ENCODE peak calls at places on chromosomes 1 and 21, in seven cellular contexts. One of them, this sample, is unnamed.

GRCh38 chr1:26848947-26849774 is 13.8 kb upstream of the SFN start:
- DNase-seq in CD8-positive, alpha-beta T cell: no peak
- DNase-seq in GM23248: peak; percentile 98
- DNase-seq in uterus: peak; percentile 70
- DNase-seq in OCI-LY7: no peak
- DNase-seq in heart right ventricle: no peak
- DNase-seq in brain microvascular endothelial cell: peak; percentile 63
- DNase-seq in this sample: no peak

GRCh38 chr1:109559995-109560394 is 11.6 kb downstream of the GNAI3 start:
- DNase-seq in CD8-positive, alpha-beta T cell: no peak
- DNase-seq in GM23248: no peak
- DNase-seq in uterus: no peak
- DNase-seq in OCI-LY7: no peak
- DNase-seq in heart right ventricle: no peak
- DNase-seq in brain microvascular endothelial cell: no peak
- DNase-seq in this sample: no peak

GRCh38 chr21:45699966-45700365 is 56.4 kb downstream of the PCBP3 start:
- DNase-seq in CD8-positive, alpha-beta T cell: no peak
- DNase-seq in GM23248: peak; percentile 52
- DNase-seq in uterus: no peak
- DNase-seq in OCI-LY7: no peak
- DNase-seq in heart right ventricle: no peak
- DNase-seq in brain microvascular endothelial cell: no peak
- DNase-seq in this sample: no peak

GRCh38 chr1:226631229-226632000 is 82.9 kb downstream of the STUM start:
- DNase-seq in CD8-positive, alpha-beta T cell: no peak
- DNase-seq in GM23248: no peak
- DNase-seq in uterus: peak; percentile 15
- DNase-seq in OCI-LY7: no peak
- DNase-seq in heart right ventricle: no peak
- DNase-seq in brain microvascular endothelial cell: no peak
- DNase-seq in this sample: no peak

GRCh38 chr1:161921990-161922389 is 101.7 kb downstream of the OLFML2B start:
- DNase-seq in CD8-positive, alpha-beta T cell: no peak
- DNase-seq in GM23248: peak; percentile 83
- DNase-seq in uterus: no peak
- DNase-seq in OCI-LY7: no peak
- DNase-seq in heart right ventricle: no peak
- DNase-seq in brain microvascular endothelial cell: peak; percentile 39
- DNase-seq in this sample: no peak

GRCh38 chr1:156622581-156623297 is 3.5 kb downstream of the HAPLN2 start:
- DNase-seq in CD8-positive, alpha-beta T cell: no peak
- DNase-seq in GM23248: no peak
- DNase-seq in uterus: no peak
- DNase-seq in OCI-LY7: no peak
- DNase-seq in heart right ventricle: no peak
- DNase-seq in brain microvascular endothelial cell: no peak
- DNase-seq in this sample: no peak

GRCh38 chr1:34479731-34480130 is 275.1 kb upstream of the GJB5 start:
- DNase-seq in CD8-positive, alpha-beta T cell: no peak
- DNase-seq in GM23248: no peak
- DNase-seq in uterus: no peak
- DNase-seq in OCI-LY7: no peak
- DNase-seq in heart right ventricle: no peak
- DNase-seq in brain microvascular endothelial cell: no peak
- DNase-seq in this sample: no peak

GRCh38 chr21:41170442-41170841 is 2.5 kb downstream of the BACE2 start:
- DNase-seq in CD8-positive, alpha-beta T cell: no peak
- DNase-seq in GM23248: peak; percentile 60
- DNase-seq in uterus: peak; percentile 24
- DNase-seq in OCI-LY7: peak; percentile 22
- DNase-seq in heart right ventricle: peak; percentile 32
- DNase-seq in brain microvascular endothelial cell: no peak
- DNase-seq in this sample: no peak

GRCh38 chr21:18725653-18726052 is 322.1 kb upstream of the TMPRSS15 start:
- DNase-seq in CD8-positive, alpha-beta T cell: no peak
- DNase-seq in GM23248: no peak
- DNase-seq in uterus: no peak
- DNase-seq in OCI-LY7: no peak
- DNase-seq in heart right ventricle: no peak
- DNase-seq in brain microvascular endothelial cell: no peak
- DNase-seq in this sample: no peak

GRCh38 chr21:36388835-36389234 is 3.6 kb downstream of the CHAF1B start:
- DNase-seq in CD8-positive, alpha-beta T cell: no peak
- DNase-seq in GM23248: peak; percentile 35
- DNase-seq in uterus: no peak
- DNase-seq in OCI-LY7: no peak
- DNase-seq in heart right ventricle: no peak
- DNase-seq in brain microvascular endothelial cell: peak; percentile 33
- DNase-seq in this sample: no peak

GRCh38 chr1:157773723-157774350 is 3.1 kb downstream of the FCRL2 start:
- DNase-seq in CD8-positive, alpha-beta T cell: no peak
- DNase-seq in GM23248: no peak
- DNase-seq in uterus: no peak
- DNase-seq in OCI-LY7: peak; percentile 88
- DNase-seq in heart right ventricle: no peak
- DNase-seq in brain microvascular endothelial cell: no peak
- DNase-seq in this sample: no peak

GRCh38 chr1:63634471-63634870 is 41.3 kb downstream of the PGM1 start:
- DNase-seq in CD8-positive, alpha-beta T cell: no peak
- DNase-seq in GM23248: no peak
- DNase-seq in uterus: no peak
- DNase-seq in OCI-LY7: no peak
- DNase-seq in heart right ventricle: no peak
- DNase-seq in brain microvascular endothelial cell: no peak
- DNase-seq in this sample: no peak

GRCh38 chr1:209672705-209673630 is 2.2 kb upstream of the G0S2 start:
- DNase-seq in CD8-positive, alpha-beta T cell: no peak
- DNase-seq in GM23248: peak; percentile 26
- DNase-seq in uterus: no peak
- DNase-seq in OCI-LY7: no peak
- DNase-seq in heart right ventricle: no peak
- DNase-seq in brain microvascular endothelial cell: no peak
- DNase-seq in this sample: no peak

GRCh38 chr1:181347495-181348390 is 135.6 kb upstream of the CACNA1E start:
- DNase-seq in CD8-positive, alpha-beta T cell: no peak
- DNase-seq in GM23248: no peak
- DNase-seq in uterus: no peak
- DNase-seq in OCI-LY7: no peak
- DNase-seq in heart right ventricle: no peak
- DNase-seq in brain microvascular endothelial cell: no peak
- DNase-seq in this sample: no peak

GRCh38 chr1:183882328-183883167 is 77.6 kb downstream of the RGL1 start:
- DNase-seq in CD8-positive, alpha-beta T cell: no peak
- DNase-seq in GM23248: no peak
- DNase-seq in uterus: no peak
- DNase-seq in OCI-LY7: no peak
- DNase-seq in heart right ventricle: no peak
- DNase-seq in brain microvascular endothelial cell: no peak
- DNase-seq in this sample: no peak

GRCh38 chr1:179706339-179706941 is 36.7 kb upstream of the FAM163A start:
- DNase-seq in CD8-positive, alpha-beta T cell: peak; percentile 29
- DNase-seq in GM23248: peak; percentile 70
- DNase-seq in uterus: peak; percentile 36
- DNase-seq in OCI-LY7: peak; percentile 70
- DNase-seq in heart right ventricle: peak; percentile 70
- DNase-seq in brain microvascular endothelial cell: peak; percentile 37
- DNase-seq in this sample: peak; percentile 9

GRCh38 chr1:18580676-18581419 is 49.8 kb upstream of the PAX7 start:
- DNase-seq in CD8-positive, alpha-beta T cell: no peak
- DNase-seq in GM23248: no peak
- DNase-seq in uterus: no peak
- DNase-seq in OCI-LY7: no peak
- DNase-seq in heart right ventricle: no peak
- DNase-seq in brain microvascular endothelial cell: no peak
- DNase-seq in this sample: no peak

GRCh38 chr1:1318131-1318652 is 6.3 kb downstream of the INTS11 start:
- DNase-seq in CD8-positive, alpha-beta T cell: no peak
- DNase-seq in GM23248: peak; percentile 96
- DNase-seq in uterus: peak; percentile 95
- DNase-seq in OCI-LY7: no peak
- DNase-seq in heart right ventricle: peak; percentile 70
- DNase-seq in brain microvascular endothelial cell: peak; percentile 95
- DNase-seq in this sample: peak; percentile 93

DNA sequence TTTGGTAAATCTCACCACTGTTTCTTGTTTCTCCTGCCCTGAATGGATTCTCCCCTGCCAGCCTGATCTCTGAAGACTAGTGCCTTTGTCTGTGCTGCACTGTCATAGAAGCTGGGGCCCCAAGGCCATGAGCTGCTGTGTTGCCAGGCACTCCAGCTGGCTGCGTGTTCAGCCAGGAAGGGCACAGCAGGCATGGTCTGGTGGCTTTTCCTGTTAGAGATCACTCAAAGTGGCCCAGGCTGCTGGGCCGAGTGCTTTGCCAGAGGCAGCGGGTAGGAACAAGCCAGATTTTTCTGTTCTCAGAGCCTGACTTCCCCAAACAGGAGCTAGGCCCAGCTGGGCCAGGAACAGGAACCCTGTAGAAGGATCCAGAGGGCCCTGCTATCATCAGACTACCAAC is 5.2 kb downstream of the ADPRS start:
- DNase-seq in CD8-positive, alpha-beta T cell: no peak
- DNase-seq in GM23248: no peak
- DNase-seq in uterus: peak; percentile 11
- DNase-seq in OCI-LY7: no peak
- DNase-seq in heart right ventricle: no peak
- DNase-seq in brain microvascular endothelial cell: no peak
- DNase-seq in this sample: no peak
- H3K36me3 ChIP-seq in CD8-positive, alpha-beta T cell: peaks cover 40% of the 10 kb centered on the region
- H3K36me3 ChIP-seq in GM23248: peaks cover 20% of the 10 kb centered on the region
- H3K36me3 ChIP-seq in uterus: no peaks in the 10 kb centered on the region
- H3K36me3 ChIP-seq in OCI-LY7: peaks cover 54% of the 10 kb centered on the region
- H3K36me3 ChIP-seq in heart right ventricle: peaks cover 12% of the 10 kb centered on the region
- H3K36me3 ChIP-seq in brain microvascular endothelial cell: peaks cover 44% of the 10 kb centered on the region
- H3K36me3 ChIP-seq in this sample: peaks cover 51% of the 10 kb centered on the region

GRCh38 chr1:220121791-220122530 is 28.0 kb downstream of the IARS2 start:
- DNase-seq in CD8-positive, alpha-beta T cell: no peak
- DNase-seq in GM23248: no peak
- DNase-seq in uterus: no peak
- DNase-seq in OCI-LY7: no peak
- DNase-seq in heart right ventricle: no peak
- DNase-seq in brain microvascular endothelial cell: no peak
- DNase-seq in this sample: no peak

GRCh38 chr1:220127076-220127475 is 33.1 kb downstream of the IARS2 start:
- DNase-seq in CD8-positive, alpha-beta T cell: no peak
- DNase-seq in GM23248: no peak
- DNase-seq in uterus: no peak
- DNase-seq in OCI-LY7: no peak
- DNase-seq in heart right ventricle: no peak
- DNase-seq in brain microvascular endothelial cell: no peak
- DNase-seq in this sample: no peak

GRCh38 chr1:220123889-220124288 is 30.0 kb downstream of the IARS2 start:
- DNase-seq in CD8-positive, alpha-beta T cell: no peak
- DNase-seq in GM23248: peak; percentile 17
- DNase-seq in uterus: no peak
- DNase-seq in OCI-LY7: peak; percentile 22
- DNase-seq in heart right ventricle: no peak
- DNase-seq in brain microvascular endothelial cell: no peak
- DNase-seq in this sample: no peak

GRCh38 chr1:220129479-220130210 is 35.7 kb downstream of the IARS2 start:
- DNase-seq in CD8-positive, alpha-beta T cell: no peak
- DNase-seq in GM23248: no peak
- DNase-seq in uterus: no peak
- DNase-seq in OCI-LY7: no peak
- DNase-seq in heart right ventricle: no peak
- DNase-seq in brain microvascular endothelial cell: no peak
- DNase-seq in this sample: no peak

DNA sequence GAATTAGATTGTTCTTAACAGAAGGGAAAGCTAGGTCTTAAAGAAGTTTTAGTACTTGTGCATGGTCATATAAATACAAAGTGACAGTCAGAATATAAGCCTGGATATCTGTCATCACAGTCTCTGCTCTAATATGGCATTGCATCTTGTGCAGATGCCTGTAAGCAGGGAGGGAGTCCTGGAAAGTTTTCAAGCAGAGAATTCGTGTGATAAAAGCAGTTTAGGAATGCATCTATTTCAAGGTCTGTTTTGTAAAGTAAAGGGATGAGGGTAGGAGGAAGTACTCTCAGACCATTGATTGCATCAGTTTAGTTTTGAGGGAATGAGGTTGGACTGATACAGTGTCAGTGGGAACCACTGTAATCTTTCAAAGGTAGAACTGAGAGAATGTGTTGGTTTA is 30.6 kb downstream of the IARS2 start:
- DNase-seq in CD8-positive, alpha-beta T cell: no peak
- DNase-seq in GM23248: peak; percentile 39
- DNase-seq in uterus: no peak
- DNase-seq in OCI-LY7: no peak
- DNase-seq in heart right ventricle: no peak
- DNase-seq in brain microvascular endothelial cell: no peak
- DNase-seq in this sample: no peak
- H3K36me3 ChIP-seq in CD8-positive, alpha-beta T cell: peaks cover 13% of the 10 kb centered on the region
- H3K36me3 ChIP-seq in GM23248: peaks cover 26% of the 10 kb centered on the region
- H3K36me3 ChIP-seq in uterus: no peaks in the 10 kb centered on the region
- H3K36me3 ChIP-seq in OCI-LY7: peaks cover 53% of the 10 kb centered on the region
- H3K36me3 ChIP-seq in heart right ventricle: no peaks in the 10 kb centered on the region
- H3K36me3 ChIP-seq in brain microvascular endothelial cell: peaks cover 10% of the 10 kb centered on the region
- H3K36me3 ChIP-seq in this sample: no peaks in the 10 kb centered on the region

DNA sequence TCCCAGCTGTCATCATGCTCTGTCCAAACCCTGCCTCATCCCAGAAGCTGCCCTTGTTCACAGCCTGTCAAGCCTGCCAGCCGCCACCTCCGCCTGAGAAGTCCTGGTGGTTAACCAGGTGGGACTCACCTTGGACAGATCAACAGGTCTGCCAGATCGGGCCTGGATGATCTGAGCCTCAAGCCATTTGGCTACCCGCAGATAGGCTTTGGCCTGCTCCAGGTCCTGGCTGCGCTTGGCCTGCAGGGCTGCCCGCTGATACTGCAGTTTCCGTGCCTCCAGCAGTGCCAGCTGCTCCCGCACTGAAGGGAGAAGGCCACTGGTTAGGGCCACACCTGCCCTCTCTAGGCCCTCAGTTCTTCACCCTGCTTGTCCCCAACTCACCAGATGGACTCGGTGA is 8.6 kb downstream of the CC2D1B start:
- DNase-seq in CD8-positive, alpha-beta T cell: no peak
- DNase-seq in GM23248: no peak
- DNase-seq in uterus: no peak
- DNase-seq in OCI-LY7: no peak
- DNase-seq in heart right ventricle: no peak
- DNase-seq in brain microvascular endothelial cell: no peak
- DNase-seq in this sample: no peak
- H3K36me3 ChIP-seq in CD8-positive, alpha-beta T cell: peaks cover 86% of the 10 kb centered on the region
- H3K36me3 ChIP-seq in GM23248: peaks cover 36% of the 10 kb centered on the region
- H3K36me3 ChIP-seq in uterus: no peaks in the 10 kb centered on the region
- H3K36me3 ChIP-seq in OCI-LY7: peaks cover 99% of the 10 kb centered on the region
- H3K36me3 ChIP-seq in heart right ventricle: peaks cover 26% of the 10 kb centered on the region
- H3K36me3 ChIP-seq in brain microvascular endothelial cell: peaks cover 98% of the 10 kb centered on the region
- H3K36me3 ChIP-seq in this sample: peaks cover 100% of the 10 kb centered on the region

DNA sequence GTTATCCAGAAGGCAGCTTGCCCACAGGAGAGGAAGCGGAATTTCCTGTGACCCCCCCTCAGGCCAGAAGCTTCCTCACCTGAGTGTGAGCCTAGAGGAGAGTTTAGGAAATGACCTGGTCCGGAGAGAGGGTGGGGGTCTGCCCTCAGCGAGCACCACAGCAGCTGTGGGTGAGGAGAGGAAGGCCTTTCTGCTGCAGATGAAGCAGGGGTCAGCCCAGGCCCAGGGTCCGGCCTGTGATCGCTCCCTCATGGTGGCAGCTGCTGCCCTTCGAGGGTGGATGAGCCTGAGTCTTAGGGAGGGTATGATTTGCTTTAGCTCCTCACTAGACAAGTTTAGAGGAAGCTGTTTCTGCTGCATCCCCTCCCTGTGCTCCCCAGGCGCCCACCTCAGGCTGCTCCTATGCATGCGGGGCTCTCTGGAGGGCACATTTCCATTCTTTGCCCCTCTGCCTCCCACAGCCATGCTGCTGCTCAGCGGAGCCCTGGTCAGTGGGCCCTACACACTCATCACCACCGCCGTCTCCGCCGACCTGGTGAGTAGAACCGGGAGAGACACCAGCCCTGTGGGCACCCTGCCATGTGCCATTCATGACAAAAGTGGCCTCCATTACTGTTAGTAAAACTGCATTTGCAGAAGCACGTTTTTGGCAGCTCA is 53.0 kb downstream of the SLC37A1 start:
- DNase-seq in CD8-positive, alpha-beta T cell: no peak
- DNase-seq in GM23248: no peak
- DNase-seq in uterus: peak; percentile 10
- DNase-seq in OCI-LY7: no peak
- DNase-seq in heart right ventricle: no peak
- DNase-seq in brain microvascular endothelial cell: no peak
- DNase-seq in this sample: no peak
- H3K36me3 ChIP-seq in CD8-positive, alpha-beta T cell: peaks cover 8% of the 10 kb centered on the region
- H3K36me3 ChIP-seq in GM23248: no peaks in the 10 kb centered on the region
- H3K36me3 ChIP-seq in uterus: no peaks in the 10 kb centered on the region
- H3K36me3 ChIP-seq in OCI-LY7: peaks cover 49% of the 10 kb centered on the region
- H3K36me3 ChIP-seq in heart right ventricle: no peaks in the 10 kb centered on the region
- H3K36me3 ChIP-seq in brain microvascular endothelial cell: no peaks in the 10 kb centered on the region
- H3K36me3 ChIP-seq in this sample: no peaks in the 10 kb centered on the region